ENCODE peak calls at places on chromosomes 11 and 22, in five cellular contexts. One of them, this sample, is unnamed.

GRCh38 chr22:48846200-48846599 is 981.5 kb downstream of the BRD1 start:
- DNase-seq in lower lobe of right lung: no peak
- DNase-seq in H1: no peak
- DNase-seq in brain microvascular endothelial cell: no peak
- DNase-seq in fibroblast of lung: no peak
- DNase-seq in this sample: no peak

GRCh38 chr11:72637198-72637597 is 37.0 kb downstream of the PDE2A start:
- DNase-seq in brain microvascular endothelial cell: no peak
- DNase-seq in lower lobe of right lung: no peak
- DNase-seq in H1: no peak
- DNase-seq in fibroblast of lung: no peak
- DNase-seq in this sample: no peak

GRCh38 chr22:48045369-48045768 is 1282.9 kb downstream of the TBC1D22A start:
- DNase-seq in fibroblast of lung: no peak
- DNase-seq in brain microvascular endothelial cell: no peak
- DNase-seq in lower lobe of right lung: no peak
- DNase-seq in H1: no peak
- DNase-seq in this sample: no peak

GRCh38 chr22:47059076-47059475 is 296.6 kb downstream of the TBC1D22A start:
- DNase-seq in lower lobe of right lung: peak; percentile 30
- DNase-seq in fibroblast of lung: no peak
- DNase-seq in H1: no peak
- DNase-seq in brain microvascular endothelial cell: no peak
- DNase-seq in this sample: no peak

GRCh38 chr11:114229062-114229450 is 67.1 kb upstream of the NNMT start:
- DNase-seq in fibroblast of lung: no peak
- DNase-seq in brain microvascular endothelial cell: no peak
- DNase-seq in H1: no peak
- DNase-seq in lower lobe of right lung: no peak
- DNase-seq in this sample: no peak

GRCh38 chr22:48236261-48236660 is 1473.8 kb downstream of the TBC1D22A start:
- DNase-seq in brain microvascular endothelial cell: no peak
- DNase-seq in lower lobe of right lung: no peak
- DNase-seq in fibroblast of lung: no peak
- DNase-seq in H1: no peak
- DNase-seq in this sample: no peak

GRCh38 chr11:17073370-17074027 is 4.0 kb downstream of the RPS13 start:
- DNase-seq in lower lobe of right lung: no peak
- DNase-seq in fibroblast of lung: no peak
- DNase-seq in brain microvascular endothelial cell: no peak
- DNase-seq in H1: no peak
- DNase-seq in this sample: no peak

GRCh38 chr11:57133616-57134015 is 48.1 kb upstream of the LRRC55 start:
- DNase-seq in lower lobe of right lung: no peak
- DNase-seq in H1: no peak
- DNase-seq in brain microvascular endothelial cell: no peak
- DNase-seq in fibroblast of lung: no peak
- DNase-seq in this sample: no peak

GRCh38 chr11:8384199-8384821 is 120.6 kb upstream of the LMO1 start:
- DNase-seq in H1: no peak
- DNase-seq in brain microvascular endothelial cell: no peak
- DNase-seq in lower lobe of right lung: peak; percentile 67
- DNase-seq in fibroblast of lung: peak; percentile 42
- DNase-seq in this sample: no peak

GRCh38 chr11:75262436-75262835 is 21.9 kb downstream of the TPBGL start:
- DNase-seq in H1: no peak
- DNase-seq in brain microvascular endothelial cell: no peak
- DNase-seq in fibroblast of lung: no peak
- DNase-seq in lower lobe of right lung: no peak
- DNase-seq in this sample: no peak

GRCh38 chr11:79783833-79784232 is 343.0 kb upstream of the TENM4 start:
- DNase-seq in brain microvascular endothelial cell: no peak
- DNase-seq in lower lobe of right lung: no peak
- DNase-seq in fibroblast of lung: no peak
- DNase-seq in H1: no peak
- DNase-seq in this sample: no peak

GRCh38 chr11:102426570-102426969 is 26.0 kb downstream of the TMEM123 start:
- DNase-seq in brain microvascular endothelial cell: no peak
- DNase-seq in fibroblast of lung: no peak
- DNase-seq in H1: no peak
- DNase-seq in lower lobe of right lung: no peak
- DNase-seq in this sample: no peak

GRCh38 chr11:128302425-128303186 is 284.8 kb downstream of the ETS1 start:
- DNase-seq in lower lobe of right lung: no peak
- DNase-seq in fibroblast of lung: no peak
- DNase-seq in brain microvascular endothelial cell: no peak
- DNase-seq in H1: no peak
- DNase-seq in this sample: no peak

GRCh38 chr22:24947881-24948280 is 1.4 kb upstream of the LHFPL7 start:
- DNase-seq in brain microvascular endothelial cell: no peak
- DNase-seq in fibroblast of lung: no peak
- DNase-seq in H1: no peak
- DNase-seq in lower lobe of right lung: no peak
- DNase-seq in this sample: no peak

GRCh38 chr22:29967461-29967860 is 84.5 kb downstream of the MTMR3 start:
- DNase-seq in H1: no peak
- DNase-seq in fibroblast of lung: no peak
- DNase-seq in lower lobe of right lung: no peak
- DNase-seq in brain microvascular endothelial cell: no peak
- DNase-seq in this sample: no peak

GRCh38 chr11:2691355-2691761 is 8.4 kb downstream of the KCNQ1OT1 start:
- DNase-seq in fibroblast of lung: no peak
- DNase-seq in brain microvascular endothelial cell: no peak
- DNase-seq in lower lobe of right lung: no peak
- DNase-seq in H1: no peak
- DNase-seq in this sample: no peak

GRCh38 chr22:39183991-39184585 is 31.6 kb upstream of the CBX7 start:
- DNase-seq in fibroblast of lung: peak; percentile 80
- DNase-seq in lower lobe of right lung: peak; percentile 49
- DNase-seq in H1: no peak
- DNase-seq in brain microvascular endothelial cell: peak; percentile 81
- DNase-seq in this sample: no peak

GRCh38 chr11:18853086-18853720 is 61.6 kb upstream of the PTPN5 start:
- DNase-seq in lower lobe of right lung: no peak
- DNase-seq in fibroblast of lung: peak; percentile 23
- DNase-seq in H1: no peak
- DNase-seq in brain microvascular endothelial cell: peak; percentile 10
- DNase-seq in this sample: peak; percentile 11

GRCh38 chr11:1546536-1547466 is 25.3 kb downstream of the DUSP8 start:
- DNase-seq in fibroblast of lung: peak; percentile 29
- DNase-seq in H1: no peak
- DNase-seq in lower lobe of right lung: no peak
- DNase-seq in brain microvascular endothelial cell: no peak
- DNase-seq in this sample: no peak

GRCh38 chr11:83971063-83971462 is 684.9 kb upstream of the CCDC90B start:
- DNase-seq in fibroblast of lung: peak; percentile 14
- DNase-seq in H1: no peak
- DNase-seq in lower lobe of right lung: no peak
- DNase-seq in brain microvascular endothelial cell: no peak
- DNase-seq in this sample: no peak

GRCh38 chr11:132499661-132500060 is 1032.6 kb downstream of the OPCML start:
- DNase-seq in fibroblast of lung: no peak
- DNase-seq in H1: no peak
- DNase-seq in lower lobe of right lung: no peak
- DNase-seq in brain microvascular endothelial cell: no peak
- DNase-seq in this sample: no peak

GRCh38 chr11:115324569-115325432 is 179.4 kb downstream of the CADM1 start:
- DNase-seq in brain microvascular endothelial cell: peak; percentile 42
- DNase-seq in H1: peak; percentile 13
- DNase-seq in lower lobe of right lung: no peak
- DNase-seq in fibroblast of lung: peak; percentile 78
- DNase-seq in this sample: peak; percentile 3

GRCh38 chr11:122663764-122664163 is 8.2 kb downstream of the UBASH3B start:
- DNase-seq in fibroblast of lung: no peak
- DNase-seq in H1: no peak
- DNase-seq in lower lobe of right lung: no peak
- DNase-seq in brain microvascular endothelial cell: no peak
- DNase-seq in this sample: no peak

GRCh38 chr11:122666743-122667142 is 11.2 kb downstream of the UBASH3B start:
- DNase-seq in H1: no peak
- DNase-seq in brain microvascular endothelial cell: no peak
- DNase-seq in fibroblast of lung: no peak
- DNase-seq in lower lobe of right lung: no peak
- DNase-seq in this sample: no peak

GRCh38 chr11:122664188-122664587 is 8.7 kb downstream of the UBASH3B start:
- DNase-seq in H1: no peak
- DNase-seq in brain microvascular endothelial cell: no peak
- DNase-seq in fibroblast of lung: no peak
- DNase-seq in lower lobe of right lung: no peak
- DNase-seq in this sample: no peak

GRCh38 chr11:122663056-122663740 is 7.7 kb downstream of the UBASH3B start:
- DNase-seq in H1: no peak
- DNase-seq in fibroblast of lung: no peak
- DNase-seq in brain microvascular endothelial cell: no peak
- DNase-seq in lower lobe of right lung: no peak
- DNase-seq in this sample: no peak

GRCh38 chr11:122665882-122666281 is 10.4 kb downstream of the UBASH3B start:
- DNase-seq in brain microvascular endothelial cell: no peak
- DNase-seq in lower lobe of right lung: no peak
- DNase-seq in fibroblast of lung: no peak
- DNase-seq in H1: no peak
- DNase-seq in this sample: no peak
- TF ChIP-seq CTCF in brain microvascular endothelial cell: no peak
- TF ChIP-seq CTCF in lower lobe of right lung: no peak
- TF ChIP-seq CTCF in fibroblast of lung: no peak
- TF ChIP-seq CTCF in H1: no peak
- TF ChIP-seq CTCF in this sample: no peak

DNA sequence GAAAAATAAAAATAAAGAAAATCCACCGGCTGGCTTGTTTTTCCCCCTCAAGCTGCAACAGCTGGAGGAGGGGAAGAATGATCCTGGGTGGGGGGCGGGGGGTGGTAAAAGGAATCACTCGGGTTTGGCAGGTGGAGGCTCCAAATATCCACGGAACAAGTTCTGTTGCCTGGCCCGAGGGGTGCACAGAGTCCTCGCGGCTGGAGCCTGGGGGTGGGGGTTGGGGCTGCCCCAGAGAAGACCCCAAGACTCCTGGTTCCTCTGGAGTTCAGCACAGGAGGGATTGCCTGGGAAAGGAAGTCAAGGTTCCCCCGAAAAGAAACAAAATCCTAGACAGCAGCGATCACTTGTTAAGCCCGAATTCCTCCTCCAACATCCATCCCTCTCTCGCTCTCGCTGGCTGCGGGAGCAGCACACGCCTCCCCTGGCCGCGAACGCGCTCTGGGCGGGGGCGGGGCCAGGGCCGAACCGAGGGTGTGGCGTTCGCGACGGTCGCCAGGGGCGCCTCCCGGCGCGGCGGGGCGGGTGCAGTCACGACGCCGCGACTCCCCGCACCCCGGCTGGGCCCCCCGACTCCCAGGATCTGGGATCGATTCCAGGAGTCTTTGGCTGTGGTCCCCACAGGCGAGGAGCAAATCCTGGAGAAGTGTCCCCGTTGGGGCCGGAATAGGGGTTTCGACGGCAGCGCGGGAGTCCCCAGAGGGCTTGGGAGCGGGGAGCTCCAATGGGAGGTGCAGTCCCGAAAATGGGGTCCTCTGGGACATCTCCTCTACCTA is at the start of gene KCNA4:
- DNase-seq in lower lobe of right lung: peak; percentile 51
- DNase-seq in H1: no peak
- DNase-seq in brain microvascular endothelial cell: no peak
- DNase-seq in fibroblast of lung: no peak
- DNase-seq in this sample: no peak
- TF ChIP-seq CTCF in lower lobe of right lung: peak; percentile 30
- TF ChIP-seq CTCF in H1: no peak
- TF ChIP-seq CTCF in brain microvascular endothelial cell: no peak
- TF ChIP-seq CTCF in fibroblast of lung: no peak
- TF ChIP-seq CTCF in this sample: no peak

GRCh38 chr11:70173018-70173417 is 30.1 kb upstream of the FADD start:
- DNase-seq in brain microvascular endothelial cell: peak; percentile 53
- DNase-seq in H1: no peak
- DNase-seq in lower lobe of right lung: no peak
- DNase-seq in fibroblast of lung: peak; percentile 6
- DNase-seq in this sample: no peak

GRCh38 chr11:70174846-70175764 is 28.0 kb upstream of the FADD start:
- DNase-seq in brain microvascular endothelial cell: no peak
- DNase-seq in lower lobe of right lung: no peak
- DNase-seq in H1: no peak
- DNase-seq in fibroblast of lung: no peak
- DNase-seq in this sample: no peak

GRCh38 chr11:70182266-70182665 is 20.8 kb upstream of the FADD start:
- DNase-seq in lower lobe of right lung: no peak
- DNase-seq in brain microvascular endothelial cell: no peak
- DNase-seq in H1: no peak
- DNase-seq in fibroblast of lung: no peak
- DNase-seq in this sample: no peak

GRCh38 chr11:70180906-70181305 is 22.2 kb upstream of the FADD start:
- DNase-seq in H1: no peak
- DNase-seq in fibroblast of lung: no peak
- DNase-seq in brain microvascular endothelial cell: no peak
- DNase-seq in lower lobe of right lung: no peak
- DNase-seq in this sample: no peak

DNA sequence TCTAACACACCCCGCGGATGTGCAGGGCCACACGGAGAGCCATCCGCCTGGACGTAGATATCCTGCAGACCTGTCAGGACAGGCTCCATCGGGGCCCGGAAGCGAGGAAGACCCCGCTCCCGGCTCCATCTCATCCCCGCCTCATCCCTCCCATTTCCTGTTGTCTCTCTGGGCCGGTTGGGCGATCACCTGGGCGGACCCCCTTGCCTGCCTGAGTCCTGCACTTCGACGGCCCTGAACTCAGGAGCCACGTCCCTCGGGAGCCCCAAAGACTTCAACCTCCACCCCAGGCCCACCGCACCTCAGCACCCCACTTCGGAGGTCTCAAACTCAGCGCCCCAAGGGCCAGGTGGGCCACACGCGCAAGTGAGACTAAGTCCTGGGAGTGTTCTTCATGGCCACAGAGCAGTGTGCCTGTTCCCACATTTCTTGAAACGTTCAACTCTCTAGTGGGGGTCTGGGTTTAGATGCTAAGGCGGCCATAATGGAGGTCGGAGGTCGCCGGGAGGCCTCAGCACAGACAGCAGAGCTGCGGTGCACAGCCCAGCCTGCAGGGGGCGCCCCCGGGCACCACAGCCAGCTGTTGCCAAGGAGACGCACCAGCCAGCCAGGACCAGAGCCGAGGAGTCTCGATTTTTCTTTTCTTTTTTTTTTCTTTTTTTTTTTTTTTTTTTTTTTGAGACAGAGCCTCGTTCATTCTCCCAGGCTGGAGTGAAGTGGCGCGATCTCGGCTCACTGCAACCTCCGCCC is 26.0 kb upstream of the FADD start:
- DNase-seq in brain microvascular endothelial cell: no peak
- DNase-seq in fibroblast of lung: no peak
- DNase-seq in H1: peak; percentile 27
- DNase-seq in lower lobe of right lung: peak; percentile 60
- DNase-seq in this sample: peak; percentile 6
- TF ChIP-seq CTCF in brain microvascular endothelial cell: peak; percentile 70
- TF ChIP-seq CTCF in fibroblast of lung: peak; percentile 17
- TF ChIP-seq CTCF in H1: peak; percentile 77
- TF ChIP-seq CTCF in lower lobe of right lung: peak; percentile 52
- TF ChIP-seq CTCF in this sample: peak; percentile 77

DNA sequence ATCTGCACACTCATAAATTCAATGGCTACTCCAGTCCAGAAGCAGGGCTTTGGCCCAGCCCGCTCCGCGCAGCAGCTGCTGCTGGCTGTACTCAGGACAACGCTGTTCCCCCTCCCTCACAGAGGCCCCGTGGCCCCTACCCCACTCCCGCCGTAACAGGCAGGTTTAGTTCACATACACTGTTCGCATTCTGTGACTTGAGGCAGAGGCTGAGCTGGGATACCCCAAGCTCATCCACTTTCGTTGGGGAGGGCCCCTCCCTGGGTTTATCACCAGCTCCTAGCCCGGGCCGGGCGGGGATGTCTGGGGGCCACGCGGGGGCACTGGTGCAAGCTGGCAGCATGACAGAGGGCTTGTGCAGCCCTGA is 52.4 kb downstream of the SYT13 start:
- DNase-seq in lower lobe of right lung: no peak
- DNase-seq in fibroblast of lung: no peak
- DNase-seq in brain microvascular endothelial cell: no peak
- DNase-seq in H1: no peak
- DNase-seq in this sample: no peak
- TF ChIP-seq CTCF in lower lobe of right lung: no peak
- TF ChIP-seq CTCF in fibroblast of lung: no peak
- TF ChIP-seq CTCF in brain microvascular endothelial cell: no peak
- TF ChIP-seq CTCF in H1: no peak
- TF ChIP-seq CTCF in this sample: no peak